ENCODE peak calls at places on chromosome 3, in eight cellular contexts. One of them, this sample, is unnamed.
A peak's percentile ranks its signal among the peaks of the same experiment; 100 is the strongest.

GRCh38 chr3:184003187-184003967 is 14.3 kb downstream of the ABCC5 start:
- DNase-seq in HCT116: no peak
- DNase-seq in fibroblast of mammary gland: peak; percentile 38
- DNase-seq in spleen: no peak
- DNase-seq in nephron progenitor cell: no peak
- DNase-seq in GM12865: no peak
- DNase-seq in stomach: no peak
- DNase-seq in endothelial cell: no peak
- DNase-seq in this sample: no peak

GRCh38 chr3:144129536-144130214 is 158.1 kb downstream of the DIPK2A start:
- DNase-seq in HCT116: no peak
- DNase-seq in fibroblast of mammary gland: no peak
- DNase-seq in spleen: no peak
- DNase-seq in nephron progenitor cell: no peak
- DNase-seq in GM12865: peak; percentile 26
- DNase-seq in stomach: no peak
- DNase-seq in endothelial cell: no peak
- DNase-seq in this sample: peak; percentile 4

GRCh38 chr3:117628896-117629295 is 919.3 kb downstream of the TUSC7 start:
- DNase-seq in HCT116: no peak
- DNase-seq in fibroblast of mammary gland: peak; percentile 85
- DNase-seq in spleen: no peak
- DNase-seq in nephron progenitor cell: no peak
- DNase-seq in GM12865: no peak
- DNase-seq in stomach: peak; percentile 30
- DNase-seq in endothelial cell: no peak
- DNase-seq in this sample: no peak

GRCh38 chr3:133191818-133192217 is 153.6 kb downstream of the TMEM108 start:
- DNase-seq in HCT116: no peak
- DNase-seq in fibroblast of mammary gland: no peak
- DNase-seq in spleen: no peak
- DNase-seq in nephron progenitor cell: no peak
- DNase-seq in GM12865: no peak
- DNase-seq in stomach: no peak
- DNase-seq in endothelial cell: no peak
- DNase-seq in this sample: no peak

GRCh38 chr3:110821586-110821985 is 250.0 kb upstream of the NECTIN3 start:
- DNase-seq in HCT116: no peak
- DNase-seq in fibroblast of mammary gland: peak; percentile 28
- DNase-seq in spleen: no peak
- DNase-seq in nephron progenitor cell: no peak
- DNase-seq in GM12865: no peak
- DNase-seq in stomach: no peak
- DNase-seq in endothelial cell: no peak
- DNase-seq in this sample: no peak

GRCh38 chr3:12752803-12753202 is 6.3 kb downstream of the TMEM40 start:
- DNase-seq in HCT116: no peak
- DNase-seq in fibroblast of mammary gland: no peak
- DNase-seq in spleen: no peak
- DNase-seq in nephron progenitor cell: no peak
- DNase-seq in GM12865: peak; percentile 34
- DNase-seq in stomach: no peak
- DNase-seq in endothelial cell: no peak
- DNase-seq in this sample: no peak

GRCh38 chr3:69739204-69740102 is at the start of gene MITF:
- DNase-seq in HCT116: peak; percentile 53
- DNase-seq in fibroblast of mammary gland: peak; percentile 86
- DNase-seq in spleen: peak; percentile 91
- DNase-seq in nephron progenitor cell: peak; percentile 91
- DNase-seq in GM12865: peak; percentile 88
- DNase-seq in stomach: peak; percentile 90
- DNase-seq in endothelial cell: peak; percentile 89
- DNase-seq in this sample: peak; percentile 69

GRCh38 chr3:190585771-190586630 is 72.1 kb downstream of the IL1RAP start:
- DNase-seq in HCT116: peak; percentile 81
- DNase-seq in fibroblast of mammary gland: peak; percentile 98
- DNase-seq in spleen: no peak
- DNase-seq in nephron progenitor cell: no peak
- DNase-seq in GM12865: peak; percentile 14
- DNase-seq in stomach: no peak
- DNase-seq in endothelial cell: no peak
- DNase-seq in this sample: peak; percentile 87

GRCh38 chr3:44648564-44649229 is at the start of gene ZNF35:
- DNase-seq in HCT116: peak; percentile 87
- DNase-seq in fibroblast of mammary gland: peak; percentile 92
- DNase-seq in spleen: peak; percentile 90
- DNase-seq in nephron progenitor cell: peak; percentile 78
- DNase-seq in GM12865: peak; percentile 93
- DNase-seq in stomach: peak; percentile 75
- DNase-seq in endothelial cell: peak; percentile 87
- DNase-seq in this sample: peak; percentile 67

GRCh38 chr3:128232421-128233180 is 79.3 kb downstream of the EEFSEC start:
- DNase-seq in HCT116: no peak
- DNase-seq in fibroblast of mammary gland: no peak
- DNase-seq in spleen: no peak
- DNase-seq in nephron progenitor cell: no peak
- DNase-seq in GM12865: no peak
- DNase-seq in stomach: no peak
- DNase-seq in endothelial cell: no peak
- DNase-seq in this sample: no peak

GRCh38 chr3:49689046-49689886 is at the start of the genes MST1 and RNF123:
- DNase-seq in HCT116: peak; percentile 81
- DNase-seq in fibroblast of mammary gland: peak; percentile 84
- DNase-seq in spleen: peak; percentile 97
- DNase-seq in nephron progenitor cell: peak; percentile 97
- DNase-seq in GM12865: peak; percentile 96
- DNase-seq in stomach: peak; percentile 90
- DNase-seq in endothelial cell: peak; percentile 95
- DNase-seq in this sample: peak; percentile 93

GRCh38 chr3:13686332-13686731 is 137.4 kb downstream of the FBLN2 start:
- DNase-seq in HCT116: no peak
- DNase-seq in fibroblast of mammary gland: no peak
- DNase-seq in spleen: no peak
- DNase-seq in nephron progenitor cell: no peak
- DNase-seq in GM12865: no peak
- DNase-seq in stomach: no peak
- DNase-seq in endothelial cell: no peak
- DNase-seq in this sample: no peak

GRCh38 chr3:195794708-195795107 is 17.0 kb downstream of the MUC4 start:
- DNase-seq in HCT116: no peak
- DNase-seq in fibroblast of mammary gland: no peak
- DNase-seq in spleen: no peak
- DNase-seq in nephron progenitor cell: no peak
- DNase-seq in GM12865: no peak
- DNase-seq in stomach: no peak
- DNase-seq in endothelial cell: no peak
- DNase-seq in this sample: no peak

GRCh38 chr3:22245122-22245521 is 494.1 kb upstream of the ZNF385D start:
- DNase-seq in HCT116: no peak
- DNase-seq in fibroblast of mammary gland: peak; percentile 95
- DNase-seq in spleen: no peak
- DNase-seq in nephron progenitor cell: no peak
- DNase-seq in GM12865: no peak
- DNase-seq in stomach: no peak
- DNase-seq in endothelial cell: no peak
- DNase-seq in this sample: no peak

GRCh38 chr3:149085828-149086231 is 503 bp downstream of the HLTF start:
- DNase-seq in HCT116: no peak
- DNase-seq in fibroblast of mammary gland: peak; percentile 42
- DNase-seq in spleen: peak; percentile 77
- DNase-seq in nephron progenitor cell: no peak
- DNase-seq in GM12865: peak; percentile 55
- DNase-seq in stomach: no peak
- DNase-seq in endothelial cell: peak; percentile 19
- DNase-seq in this sample: no peak

GRCh38 chr3:119380697-119381096 is 82.7 kb downstream of the TMEM39A start:
- DNase-seq in HCT116: peak; percentile 7
- DNase-seq in fibroblast of mammary gland: peak; percentile 14
- DNase-seq in spleen: no peak
- DNase-seq in nephron progenitor cell: no peak
- DNase-seq in GM12865: no peak
- DNase-seq in stomach: no peak
- DNase-seq in endothelial cell: no peak
- DNase-seq in this sample: no peak

GRCh38 chr3:71879089-71879488 is 94.1 kb upstream of the PROK2 start:
- DNase-seq in HCT116: no peak
- DNase-seq in fibroblast of mammary gland: no peak
- DNase-seq in spleen: no peak
- DNase-seq in nephron progenitor cell: no peak
- DNase-seq in GM12865: no peak
- DNase-seq in stomach: no peak
- DNase-seq in endothelial cell: peak; percentile 14
- DNase-seq in this sample: no peak

GRCh38 chr3:52289747-52290595 is 2.3 kb downstream of the GLYCTK start:
- DNase-seq in HCT116: no peak
- DNase-seq in fibroblast of mammary gland: no peak
- DNase-seq in spleen: peak; percentile 76
- DNase-seq in nephron progenitor cell: no peak
- DNase-seq in GM12865: no peak
- DNase-seq in stomach: peak; percentile 69
- DNase-seq in endothelial cell: no peak
- DNase-seq in this sample: no peak
- TF ChIP-seq CTCF in HCT116: peak; percentile 16
- TF ChIP-seq CTCF in fibroblast of mammary gland: no peak
- TF ChIP-seq CTCF in spleen: no peak
- TF ChIP-seq CTCF in nephron progenitor cell: no peak
- TF ChIP-seq CTCF in GM12865: no peak
- TF ChIP-seq CTCF in stomach: no peak
- TF ChIP-seq CTCF in endothelial cell: no peak
- TF ChIP-seq CTCF in this sample: no peak

GRCh38 chr3:154244644-154245043 is 79.6 kb downstream of the DHX36 start:
- DNase-seq in HCT116: no peak
- DNase-seq in fibroblast of mammary gland: peak; percentile 83
- DNase-seq in spleen: no peak
- DNase-seq in nephron progenitor cell: no peak
- DNase-seq in GM12865: no peak
- DNase-seq in stomach: no peak
- DNase-seq in endothelial cell: no peak
- DNase-seq in this sample: no peak

GRCh38 chr3:154243353-154243752 is 80.9 kb downstream of the DHX36 start:
- DNase-seq in HCT116: no peak
- DNase-seq in fibroblast of mammary gland: peak; percentile 81
- DNase-seq in spleen: no peak
- DNase-seq in nephron progenitor cell: no peak
- DNase-seq in GM12865: no peak
- DNase-seq in stomach: no peak
- DNase-seq in endothelial cell: no peak
- DNase-seq in this sample: no peak

GRCh38 chr3:154251610-154252009 is 72.7 kb downstream of the DHX36 start:
- DNase-seq in HCT116: no peak
- DNase-seq in fibroblast of mammary gland: no peak
- DNase-seq in spleen: no peak
- DNase-seq in nephron progenitor cell: no peak
- DNase-seq in GM12865: no peak
- DNase-seq in stomach: no peak
- DNase-seq in endothelial cell: no peak
- DNase-seq in this sample: no peak

GRCh38 chr3:154252759-154253638 is 71.3 kb downstream of the DHX36 start:
- DNase-seq in HCT116: peak; percentile 71
- DNase-seq in fibroblast of mammary gland: peak; percentile 90
- DNase-seq in spleen: peak; percentile 91
- DNase-seq in nephron progenitor cell: peak; percentile 91
- DNase-seq in GM12865: peak; percentile 79
- DNase-seq in stomach: peak; percentile 91
- DNase-seq in endothelial cell: peak; percentile 93
- DNase-seq in this sample: peak; percentile 87

GRCh38 chr3:154247806-154248480 is 76.3 kb downstream of the DHX36 start:
- DNase-seq in HCT116: no peak
- DNase-seq in fibroblast of mammary gland: no peak
- DNase-seq in spleen: no peak
- DNase-seq in nephron progenitor cell: no peak
- DNase-seq in GM12865: no peak
- DNase-seq in stomach: no peak
- DNase-seq in endothelial cell: no peak
- DNase-seq in this sample: no peak
- TF ChIP-seq CTCF in HCT116: no peak
- TF ChIP-seq CTCF in fibroblast of mammary gland: no peak
- TF ChIP-seq CTCF in spleen: no peak
- TF ChIP-seq CTCF in nephron progenitor cell: no peak
- TF ChIP-seq CTCF in GM12865: no peak
- TF ChIP-seq CTCF in stomach: no peak
- TF ChIP-seq CTCF in endothelial cell: no peak
- TF ChIP-seq CTCF in this sample: no peak

GRCh38 chr3:126945891-126946290 is 37.0 kb upstream of the PLXNA1 start:
- DNase-seq in HCT116: no peak
- DNase-seq in fibroblast of mammary gland: no peak
- DNase-seq in spleen: peak; percentile 74
- DNase-seq in nephron progenitor cell: no peak
- DNase-seq in GM12865: no peak
- DNase-seq in stomach: no peak
- DNase-seq in endothelial cell: no peak
- DNase-seq in this sample: no peak
- TF ChIP-seq CTCF in HCT116: no peak
- TF ChIP-seq CTCF in fibroblast of mammary gland: no peak
- TF ChIP-seq CTCF in spleen: no peak
- TF ChIP-seq CTCF in nephron progenitor cell: no peak
- TF ChIP-seq CTCF in GM12865: no peak
- TF ChIP-seq CTCF in stomach: no peak
- TF ChIP-seq CTCF in endothelial cell: no peak
- TF ChIP-seq CTCF in this sample: no peak

GRCh38 chr3:17431477-17432045 is 310.9 kb downstream of the TBC1D5 start:
- DNase-seq in HCT116: no peak
- DNase-seq in fibroblast of mammary gland: peak; percentile 11
- DNase-seq in spleen: no peak
- DNase-seq in nephron progenitor cell: no peak
- DNase-seq in GM12865: no peak
- DNase-seq in stomach: no peak
- DNase-seq in endothelial cell: no peak
- DNase-seq in this sample: no peak
- TF ChIP-seq CTCF in HCT116: no peak
- TF ChIP-seq CTCF in fibroblast of mammary gland: no peak
- TF ChIP-seq CTCF in spleen: no peak
- TF ChIP-seq CTCF in nephron progenitor cell: no peak
- TF ChIP-seq CTCF in GM12865: no peak
- TF ChIP-seq CTCF in stomach: no peak
- TF ChIP-seq CTCF in endothelial cell: no peak
- TF ChIP-seq CTCF in this sample: no peak